ENCODE peak calls at places on chromosome 5, in nine cellular contexts. T is AG04450, B is IMR-90, L is cardiac fibroblast, Q is upper lobe of right lung, F is colonic mucosa, K is Peyer's patch, A is lower lobe of right lung, P is left ventricle myocardium inferior. V is an unnamed sample.

GRCh38 chr5:56585973-56586740 is 229.2 kb upstream of the MAP3K1 start:
- DNase-seq in T (no peak), B (peak), L (peak), Q (no peak), F (no peak), K (no peak), A (no peak), P (peak), V (no peak)

GRCh38 chr5:161740433-161740832 is 54.9 kb downstream of the GABRA6 start:
- DNase-seq in T (no peak), B (no peak), L (no peak), Q (no peak), F (no peak), K (no peak), A (no peak), P (no peak), V (no peak)

GRCh38 chr5:151740958-151741373 is 17.5 kb downstream of the ATOX1 start:
- DNase-seq in T (no peak), B (peak), L (peak), Q (no peak), F (no peak), K (no peak), A (no peak), P (no peak), V (no peak)

GRCh38 chr5:181207214-181207959 is 2.4 kb upstream of the TRIM7 start:
- DNase-seq in T (peak), B (peak), L (peak), Q (peak), F (peak), K (peak), A (peak), P (peak), V (peak)

GRCh38 chr5:170606939-170607338 is 103.1 kb downstream of the KCNIP1 start:
- DNase-seq in T (no peak), B (no peak), L (no peak), Q (no peak), F (no peak), K (no peak), A (no peak), P (no peak), V (no peak)

GRCh38 chr5:168298949-168299348 is 7.5 kb downstream of the WWC1 start:
- DNase-seq in T (no peak), B (no peak), L (no peak), Q (no peak), F (no peak), K (no peak), A (no peak), P (no peak), V (no peak)

GRCh38 chr5:10519729-10520128 is 44.1 kb upstream of the ANKRD33B start:
- DNase-seq in T (no peak), B (no peak), L (no peak), Q (no peak), F (no peak), K (no peak), A (no peak), P (no peak), V (no peak)

GRCh38 chr5:149581192-149581861 is at the start of gene ARHGEF37:
- DNase-seq in T (no peak), B (no peak), L (peak), Q (peak), F (peak), K (peak), A (peak), P (peak), V (peak)

GRCh38 chr5:142816577-142816976 is 46.4 kb downstream of the ARHGAP26 start:
- DNase-seq in T (no peak), B (peak), L (peak), Q (peak), F (no peak), K (no peak), A (peak), P (peak), V (peak)

GRCh38 chr5:54754878-54755277 is 230.5 kb downstream of the ESM1 start:
- DNase-seq in T (no peak), B (no peak), L (no peak), Q (no peak), F (no peak), K (no peak), A (no peak), P (no peak), V (no peak)

GRCh38 chr5:79202076-79202475 is 33.9 kb upstream of the JMY start:
- DNase-seq in T (no peak), B (peak), L (peak), Q (no peak), F (no peak), K (no peak), A (no peak), P (no peak), V (no peak)

GRCh38 chr5:42495908-42496307 is 72.7 kb downstream of the GHR start:
- DNase-seq in T (no peak), B (no peak), L (peak), Q (no peak), F (no peak), K (no peak), A (no peak), P (no peak), V (no peak)

GRCh38 chr5:135179308-135179980 is 145.4 kb upstream of the PITX1 start:
- DNase-seq in T (no peak), B (no peak), L (no peak), Q (no peak), F (no peak), K (no peak), A (no peak), P (no peak), V (no peak)

GRCh38 chr5:92909545-92909962 is 671.5 kb downstream of the NR2F1-AS1 start:
- DNase-seq in T (no peak), B (peak), L (no peak), Q (no peak), F (no peak), K (no peak), A (no peak), P (no peak), V (peak)

GRCh38 chr5:59485104-59485503 is 408.4 kb downstream of the PDE4D start:
- DNase-seq in T (no peak), B (no peak), L (no peak), Q (no peak), F (no peak), K (no peak), A (no peak), P (no peak), V (no peak)

GRCh38 chr5:156595132-156595787 is 254.8 kb upstream of the PPP1R2B start:
- DNase-seq in T (no peak), B (no peak), L (no peak), Q (no peak), F (no peak), K (no peak), A (peak), P (peak), V (no peak)

GRCh38 chr5:133792025-133792424 is 176.4 kb downstream of the C5orf15 start:
- DNase-seq in T (no peak), B (no peak), L (no peak), Q (no peak), F (no peak), K (no peak), A (no peak), P (no peak), V (no peak)

GRCh38 chr5:136056771-136057335 is 28.1 kb downstream of the TGFBI start:
- DNase-seq in T (no peak), B (no peak), L (no peak), Q (no peak), F (no peak), K (no peak), A (no peak), P (no peak), V (no peak)

GRCh38 chr5:125961150-125961549 is 462.1 kb upstream of the GRAMD2B start:
- DNase-seq in T (no peak), B (no peak), L (no peak), Q (no peak), F (no peak), K (no peak), A (no peak), P (no peak), V (no peak)

GRCh38 chr5:137752873-137753226 is 1.3 kb downstream of the HNRNPA0 start:
- DNase-seq in T (no peak), B (no peak), L (peak), Q (no peak), F (no peak), K (no peak), A (no peak), P (no peak), V (peak)

GRCh38 chr5:155772009-155772662 is 554.8 kb upstream of the SGCD start:
- DNase-seq in T (no peak), B (no peak), L (no peak), Q (no peak), F (no peak), K (no peak), A (no peak), P (no peak), V (no peak)

GRCh38 chr5:9294793-9295465 is 250.9 kb downstream of the SEMA5A start:
- DNase-seq in T (no peak), B (no peak), L (no peak), Q (no peak), F (no peak), K (no peak), A (no peak), P (no peak), V (no peak)

GRCh38 chr5:165508286-165508685 is 2002.9 kb downstream of the MAT2B start:
- DNase-seq in T (no peak), B (no peak), L (no peak), Q (no peak), F (no peak), K (no peak), A (no peak), P (no peak), V (no peak)

GRCh38 chr5:84113246-84114118 is 271.2 kb downstream of the EDIL3 start:
- DNase-seq in T (no peak), B (peak), L (no peak), Q (no peak), F (no peak), K (no peak), A (no peak), P (no peak), V (peak)

GRCh38 chr5:128777052-128777451 is 188.2 kb upstream of the SLC27A6 start:
- DNase-seq in T (no peak), B (no peak), L (peak), Q (no peak), F (no peak), K (no peak), A (no peak), P (no peak), V (no peak)

GRCh38 chr5:73759771-73760170 is 133.8 kb downstream of the ARHGEF28 start:
- DNase-seq in T (no peak), B (peak), L (no peak), Q (no peak), F (no peak), K (no peak), A (no peak), P (no peak), V (no peak)

GRCh38 chr5:60415443-60415842 is 284.5 kb downstream of the DEPDC1B start:
- DNase-seq in T (no peak), B (no peak), L (no peak), Q (no peak), F (no peak), K (no peak), A (no peak), P (no peak), V (no peak)

GRCh38 chr5:91438871-91439270 is 55.8 kb upstream of the ARRDC3 start:
- DNase-seq in T (no peak), B (no peak), L (no peak), Q (no peak), F (peak), K (no peak), A (no peak), P (no peak), V (peak)

GRCh38 chr5:172723508-172723907 is 47.5 kb downstream of the DUSP1 start:
- DNase-seq in T (no peak), B (no peak), L (no peak), Q (no peak), F (no peak), K (no peak), A (no peak), P (no peak), V (no peak)

GRCh38 chr5:11719888-11720481 is 184.3 kb downstream of the CTNND2 start:
- DNase-seq in T (no peak), B (no peak), L (peak), Q (no peak), F (peak), K (no peak), A (no peak), P (peak), V (peak)

GRCh38 chr5:117788596-117788995 is 1199.8 kb downstream of the DTWD2 start:
- DNase-seq in T (no peak), B (peak), L (no peak), Q (no peak), F (no peak), K (no peak), A (no peak), P (no peak), V (peak)

GRCh38 chr5:78162253-78162862 is 132.1 kb downstream of the AP3B1 start:
- DNase-seq in T (no peak), B (peak), L (peak), Q (no peak), F (no peak), K (no peak), A (no peak), P (no peak), V (peak)

GRCh38 chr5:126868961-126869451 is 92.1 kb downstream of the LMNB1 start:
- DNase-seq in T (no peak), B (peak), L (peak), Q (no peak), F (no peak), K (no peak), A (no peak), P (no peak), V (no peak)

GRCh38 chr5:62600560-62601252 is 22.1 kb downstream of the LRRC70 start:
- DNase-seq in T (no peak), B (no peak), L (no peak), Q (no peak), F (no peak), K (no peak), A (no peak), P (no peak), V (no peak)

GRCh38 chr5:133994990-133995333 is 9.8 kb downstream of the VDAC1 start:
- DNase-seq in T (no peak), B (no peak), L (no peak), Q (no peak), F (no peak), K (no peak), A (no peak), P (no peak), V (no peak)

GRCh38 chr5:1489754-1490153 is 34.0 kb downstream of the LPCAT1 start:
- DNase-seq in T (no peak), B (no peak), L (no peak), Q (no peak), F (no peak), K (no peak), A (no peak), P (no peak), V (no peak)

GRCh38 chr5:1886634-1887399 is 4.1 kb upstream of the IRX4 start:
- DNase-seq in T (no peak), B (no peak), L (no peak), Q (no peak), F (no peak), K (no peak), A (peak), P (no peak), V (no peak)

DNA sequence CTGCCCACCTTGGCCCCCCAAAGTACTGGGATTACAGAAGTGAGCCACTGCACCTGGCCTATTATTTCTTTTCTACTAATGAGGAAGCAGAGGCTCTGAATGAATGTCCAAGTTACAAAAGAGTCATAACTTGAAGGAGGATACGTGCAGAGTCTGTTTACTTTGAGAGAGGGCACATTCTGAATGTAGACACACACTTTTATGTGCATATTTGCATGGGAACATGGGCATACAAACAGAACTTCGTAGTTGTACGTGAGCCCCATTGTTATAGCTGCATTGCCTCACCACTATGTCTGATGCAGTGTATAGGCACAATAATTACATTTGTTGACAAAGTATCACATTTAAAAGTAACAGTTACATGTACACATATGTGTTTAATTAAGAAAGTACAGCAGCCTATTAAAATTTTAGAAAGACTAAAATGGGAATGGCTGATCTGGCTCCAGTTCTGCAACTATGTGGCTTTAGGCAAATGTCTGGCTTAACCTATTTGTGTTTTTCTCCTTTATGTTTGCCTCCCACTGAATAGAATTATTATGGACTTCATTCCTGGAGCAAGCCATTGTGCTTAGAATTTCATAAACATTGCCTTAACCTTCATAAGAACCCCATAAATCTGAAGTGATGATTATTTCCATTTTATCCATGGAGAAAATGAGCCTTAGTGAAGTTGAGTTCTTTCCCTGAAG is 2.9 kb upstream of the DPYSL3 start:
- DNase-seq in T (no peak), B (no peak), L (no peak), Q (no peak), F (no peak), K (no peak), A (no peak), P (no peak), V (no peak)
- TF ChIP-seq CTCF in T (no peak), B (no peak), L (no peak), Q (no peak), F (no peak), K (no peak), A (no peak), P (no peak), V (no peak)

DNA sequence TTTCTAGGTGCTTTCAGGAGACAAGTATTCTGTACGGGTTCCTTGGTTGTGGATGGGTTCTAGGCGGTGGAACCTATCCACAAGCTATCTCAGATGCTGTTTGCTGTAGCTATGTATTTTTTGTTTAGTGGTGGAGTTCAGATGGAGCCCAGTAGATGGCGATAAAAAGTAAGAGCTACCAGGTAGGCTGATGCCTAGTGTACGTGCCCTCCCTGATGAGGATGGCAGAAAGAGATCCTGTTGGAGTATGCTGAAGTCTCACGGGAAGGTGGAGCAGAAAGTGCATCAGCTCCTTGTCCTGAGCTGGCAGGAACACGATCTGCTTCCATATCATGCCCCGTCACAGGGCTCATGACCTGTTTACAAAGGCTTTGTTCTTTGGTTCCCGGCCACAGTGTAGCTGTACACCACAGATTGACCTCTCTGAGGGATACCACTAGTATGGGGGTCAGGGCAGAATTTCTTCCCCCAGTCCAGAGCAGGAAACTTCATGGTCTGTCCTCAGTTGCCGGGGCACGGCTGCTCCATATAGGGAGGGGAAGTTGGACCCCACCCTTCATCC is 12.6 kb upstream of the UGT3A2 start:
- DNase-seq in T (peak), B (peak), L (peak), Q (no peak), F (peak), K (no peak), A (no peak), P (no peak), V (peak)
- TF ChIP-seq CTCF in T (peak), B (peak), L (peak), Q (peak), F (peak), K (peak), A (peak), P (peak), V (peak)

GRCh38 chr5:174312270-174312617 is 266.7 kb downstream of the NSG2 start:
- DNase-seq in T (no peak), B (no peak), L (no peak), Q (no peak), F (no peak), K (no peak), A (no peak), P (no peak), V (no peak)
- TF ChIP-seq CTCF in T (no peak), B (no peak), L (no peak), Q (no peak), F (no peak), K (no peak), A (peak), P (no peak), V (no peak)

GRCh38 chr5:146818790-146819189 is 59.8 kb downstream of the PPP2R2B start:
- DNase-seq in T (no peak), B (no peak), L (no peak), Q (no peak), F (no peak), K (no peak), A (no peak), P (no peak), V (no peak)

GRCh38 chr5:146816775-146817387 is 61.7 kb downstream of the PPP2R2B start:
- DNase-seq in T (no peak), B (no peak), L (no peak), Q (no peak), F (no peak), K (no peak), A (no peak), P (no peak), V (no peak)

GRCh38 chr5:146815423-146815822 is 63.1 kb downstream of the PPP2R2B start:
- DNase-seq in T (no peak), B (no peak), L (no peak), Q (no peak), F (no peak), K (no peak), A (no peak), P (no peak), V (no peak)

GRCh38 chr5:146820987-146821386 is 57.6 kb downstream of the PPP2R2B start:
- DNase-seq in T (no peak), B (no peak), L (no peak), Q (no peak), F (no peak), K (no peak), A (no peak), P (no peak), V (no peak)

DNA sequence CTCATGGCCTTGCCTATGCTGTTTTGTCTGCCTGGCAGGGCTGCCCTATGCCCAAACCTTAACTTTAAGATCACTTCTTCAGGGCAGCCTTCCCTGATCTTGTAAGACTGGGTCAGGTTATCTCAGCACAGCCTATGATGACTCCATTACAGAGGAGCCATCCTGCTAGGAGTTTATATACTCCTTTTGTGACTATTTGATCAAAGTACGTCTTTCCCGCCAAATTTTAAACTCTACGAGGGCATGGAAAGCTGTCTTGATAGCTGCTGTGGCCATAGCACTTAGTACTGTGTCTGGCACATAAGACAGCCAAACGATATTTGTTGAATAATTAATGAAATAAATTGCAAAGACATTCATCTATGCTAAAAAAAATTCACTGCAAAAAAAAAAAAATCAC is 60.6 kb downstream of the PPP2R2B start:
- DNase-seq in T (no peak), B (no peak), L (no peak), Q (no peak), F (no peak), K (no peak), A (no peak), P (no peak), V (no peak)
- TF ChIP-seq CTCF in T (no peak), B (no peak), L (no peak), Q (no peak), F (no peak), K (no peak), A (no peak), P (no peak), V (no peak)

GRCh38 chr5:124289641-124290201 is 456.7 kb downstream of the ZNF608 start:
- DNase-seq in T (no peak), B (no peak), L (no peak), Q (no peak), F (peak), K (no peak), A (peak), P (no peak), V (no peak)
- TF ChIP-seq CTCF in T (no peak), B (no peak), L (no peak), Q (peak), F (no peak), K (no peak), A (no peak), P (peak), V (no peak)

GRCh38 chr5:162768962-162769464 is 668.4 kb upstream of the CCNG1 start:
- DNase-seq in T (no peak), B (no peak), L (no peak), Q (no peak), F (no peak), K (no peak), A (no peak), P (no peak), V (no peak)
- TF ChIP-seq CTCF in T (no peak), B (no peak), L (no peak), Q (no peak), F (no peak), K (no peak), A (no peak), P (no peak), V (no peak)

DNA sequence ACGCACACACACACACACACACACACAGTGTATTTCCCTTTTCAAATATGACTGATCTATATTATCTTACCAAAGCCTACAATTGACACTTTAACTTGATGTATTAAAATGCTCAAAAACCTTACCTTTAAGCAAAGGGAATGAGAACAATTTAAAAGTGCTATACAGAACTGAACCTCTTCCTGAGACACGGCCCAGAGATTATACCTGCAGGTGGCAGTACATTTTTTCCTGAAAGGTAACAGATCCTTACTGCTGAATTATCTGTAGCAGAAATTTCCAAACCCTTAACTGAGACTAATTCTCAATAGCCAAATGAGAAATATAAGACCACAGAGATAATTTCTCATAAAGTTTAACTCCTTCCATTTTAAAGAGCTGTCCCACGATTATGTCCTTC is 91.1 kb downstream of the MYO10 start:
- DNase-seq in T (no peak), B (no peak), L (no peak), Q (no peak), F (no peak), K (no peak), A (no peak), P (no peak), V (no peak)
- TF ChIP-seq CTCF in T (no peak), B (no peak), L (no peak), Q (no peak), F (no peak), K (peak), A (no peak), P (no peak), V (no peak)